ENCODE peak calls at places on chromosomes 3 and 15, in five cellular contexts. W is left cardiac atrium, P is naive B cell, Y is cardiac fibroblast, J is RKO. H is an unnamed sample.

GRCh38 chr3:197809356-197810020 is 18.4 kb downstream of the LRCH3 start:
- DNase-seq in W (no peak), P (no peak), Y (peak), J (no peak), H (no peak)

GRCh38 chr15:85407421-85408269 is 27.2 kb downstream of the AKAP13 start:
- DNase-seq in W (no peak), P (peak), Y (peak), J (peak), H (no peak)

GRCh38 chr3:33152363-33153360 is 38.8 kb downstream of the CRTAP start:
- DNase-seq in W (no peak), P (no peak), Y (no peak), J (no peak), H (no peak)

GRCh38 chr3:36876181-36876936 is 68.5 kb downstream of the TRANK1 start:
- DNase-seq in W (no peak), P (peak), Y (no peak), J (no peak), H (no peak)

GRCh38 chr3:57261119-57261518 is 31.4 kb downstream of the ASB14 start:
- DNase-seq in W (no peak), P (no peak), Y (no peak), J (no peak), H (no peak)

GRCh38 chr3:190261740-190262139 is 60.5 kb downstream of the CLDN1 start:
- DNase-seq in W (no peak), P (no peak), Y (no peak), J (no peak), H (no peak)

GRCh38 chr3:32480596-32480995 is 22.1 kb downstream of the CMTM6 start:
- DNase-seq in W (no peak), P (no peak), Y (peak), J (no peak), H (no peak)

GRCh38 chr3:183490653-183491052 is 62.2 kb upstream of the MCF2L2 start:
- DNase-seq in W (no peak), P (no peak), Y (peak), J (no peak), H (no peak)

GRCh38 chr15:101064795-101065569 is 145.8 kb downstream of the LRRK1 start:
- DNase-seq in W (no peak), P (no peak), Y (no peak), J (no peak), H (peak)

GRCh38 chr15:70057931-70058641 is 39.6 kb downstream of the TLE3 start:
- DNase-seq in W (no peak), P (no peak), Y (no peak), J (no peak), H (peak)

GRCh38 chr3:134709563-134710312 is 58.9 kb upstream of the KY start:
- DNase-seq in W (no peak), P (no peak), Y (peak), J (no peak), H (no peak)

H was measured in sigmoid colon.